ENCODE peak calls at places on chromosomes 16 and 17, in five cellular contexts. P is GM13977, I is Calu3, R is tibial artery, A is fibroblast of mammary gland. S is an unnamed sample.

GRCh38 chr17:15343749-15344148 is 2.4 kb upstream of the TEKT3 start:
- DNase-seq in P (no peak), I (no peak), R (no peak), A (peak; percentile 76), S (no peak)

GRCh38 chr16:63981639-63982038 is 1140.2 kb downstream of the CDH11 start:
- DNase-seq in P (no peak), I (no peak), R (no peak), A (no peak), S (no peak)

GRCh38 chr16:17260271-17260849 is 210.4 kb downstream of the XYLT1 start:
- DNase-seq in P (no peak), I (no peak), R (no peak), A (no peak), S (no peak)

GRCh38 chr17:80855196-80855967 is 136.3 kb upstream of the CHMP6 start:
- DNase-seq in P (no peak), I (no peak), R (no peak), A (no peak), S (no peak)

GRCh38 chr16:66516808-66517585 is 32.9 kb downstream of the TK2 start:
- DNase-seq in P (peak; percentile 95), I (peak; percentile 98), R (peak; percentile 98), A (peak; percentile 99), S (peak; percentile 100)

GRCh38 chr17:7043544-7044268 is at the start of gene SLC16A11:
- DNase-seq in P (peak; percentile 69), I (no peak), R (no peak), A (no peak), S (no peak)

GRCh38 chr16:71669926-71670536 is 44.0 kb downstream of the MARVELD3 start:
- DNase-seq in P (no peak), I (no peak), R (no peak), A (no peak), S (no peak)

GRCh38 chr17:83201206-83202001 is 122.0 kb downstream of the METRNL start:
- DNase-seq in P (no peak), I (no peak), R (peak; percentile 66), A (no peak), S (no peak)

GRCh38 chr17:18002171-18002570 is 29.5 kb downstream of the DRC3 start:
- DNase-seq in P (no peak), I (no peak), R (no peak), A (peak; percentile 61), S (no peak)

GRCh38 chr17:19533036-19533717 is 477 bp upstream of the SLC47A1 start:
- DNase-seq in P (no peak), I (no peak), R (no peak), A (no peak), S (no peak)

DNA sequence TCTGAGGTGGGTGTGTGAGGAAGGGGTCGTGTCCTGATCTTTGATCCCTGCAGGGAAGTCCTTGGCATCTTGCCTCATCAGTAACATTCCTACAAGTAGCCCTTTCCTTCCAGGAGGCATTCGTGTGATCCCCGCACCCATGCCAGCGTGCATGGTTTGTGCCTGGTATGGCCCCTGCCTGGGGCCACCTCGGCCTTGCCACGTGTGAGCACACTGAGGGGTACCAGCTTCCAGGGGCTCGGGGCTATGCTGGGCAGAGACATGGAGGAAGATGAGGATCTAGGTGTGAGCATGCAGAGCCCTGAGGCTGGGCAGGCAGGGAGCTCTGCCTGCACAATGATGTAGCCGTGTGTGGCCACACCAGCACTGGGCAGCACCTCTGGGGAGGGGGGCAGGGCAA is 6.0 kb downstream of the HSD3B7 start:
- DNase-seq in P (no peak), I (no peak), R (no peak), A (no peak), S (no peak)
- TF ChIP-seq CTCF in P (no peak), I (no peak), R (no peak), A (no peak), S (no peak)

GRCh38 chr16:67926181-67926742 is 5.4 kb downstream of the CTRL start:
- DNase-seq in P (no peak), I (no peak), R (peak; percentile 86), A (peak; percentile 65), S (peak; percentile 96)
- TF ChIP-seq CTCF in P (no peak), I (no peak), R (peak; percentile 47), A (no peak), S (peak; percentile 0)

GRCh38 chr16:88405325-88406060 is 22.7 kb downstream of the ZNF469 start:
- DNase-seq in P (no peak), I (no peak), R (peak; percentile 77), A (peak; percentile 77), S (no peak)

GRCh38 chr16:88404769-88405168 is 22.0 kb downstream of the ZNF469 start:
- DNase-seq in P (no peak), I (no peak), R (no peak), A (no peak), S (no peak)

GRCh38 chr16:88407042-88407420 is 24.3 kb downstream of the ZNF469 start:
- DNase-seq in P (no peak), I (no peak), R (no peak), A (no peak), S (no peak)

GRCh38 chr16:88407807-88408206 is 25.0 kb downstream of the ZNF469 start:
- DNase-seq in P (no peak), I (no peak), R (no peak), A (no peak), S (no peak)

DNA sequence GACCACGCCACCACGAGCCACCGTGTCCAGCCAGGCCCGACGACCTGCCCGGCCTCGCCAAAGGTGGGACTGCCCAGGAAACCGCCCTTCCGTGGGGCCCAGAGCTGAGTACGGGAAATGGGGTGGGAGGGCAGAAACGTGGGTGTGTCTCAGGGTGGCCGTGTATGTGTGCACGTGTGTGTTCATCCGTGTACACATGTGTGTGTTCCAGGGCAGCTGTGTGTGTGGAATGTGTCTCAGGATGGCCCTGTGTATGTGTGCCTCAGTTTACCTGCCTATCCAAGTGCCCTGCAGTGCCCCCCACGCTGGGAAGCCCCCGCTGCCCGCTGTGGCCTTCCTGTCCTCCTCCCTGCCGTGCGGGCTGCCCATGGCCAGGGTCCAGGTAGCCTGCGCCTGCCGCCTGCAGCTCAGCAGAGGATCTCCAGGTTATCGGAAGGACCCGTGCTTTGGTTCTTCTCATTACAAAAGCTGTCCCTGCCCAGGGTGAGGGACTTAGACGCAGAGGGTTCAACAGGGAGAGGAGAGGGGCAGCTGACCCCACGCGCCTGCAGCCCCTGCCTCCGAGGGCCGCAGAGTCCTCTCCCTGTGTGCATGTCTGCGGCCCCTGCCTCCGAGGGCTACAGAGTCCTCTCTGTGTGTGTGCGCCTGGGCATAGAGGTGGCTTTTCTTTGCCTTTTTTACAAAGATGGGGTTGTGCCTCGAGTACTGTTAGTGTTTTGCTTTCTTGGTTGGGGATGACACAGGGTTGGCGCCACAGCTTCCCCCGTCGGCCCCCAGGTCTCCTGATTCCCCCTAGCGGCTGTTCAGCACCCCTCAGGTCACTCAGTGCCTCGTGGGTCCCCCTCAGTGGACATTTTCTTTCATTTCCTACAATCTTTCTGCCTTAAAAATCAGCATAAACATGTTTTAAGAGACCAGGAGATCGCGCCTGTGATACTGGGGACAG is 23.6 kb downstream of the ZNF469 start:
- DNase-seq in P (no peak), I (no peak), R (no peak), A (no peak), S (no peak)
- TF ChIP-seq CTCF in P (no peak), I (no peak), R (no peak), A (peak; percentile 31), S (peak; percentile 18)

DNA sequence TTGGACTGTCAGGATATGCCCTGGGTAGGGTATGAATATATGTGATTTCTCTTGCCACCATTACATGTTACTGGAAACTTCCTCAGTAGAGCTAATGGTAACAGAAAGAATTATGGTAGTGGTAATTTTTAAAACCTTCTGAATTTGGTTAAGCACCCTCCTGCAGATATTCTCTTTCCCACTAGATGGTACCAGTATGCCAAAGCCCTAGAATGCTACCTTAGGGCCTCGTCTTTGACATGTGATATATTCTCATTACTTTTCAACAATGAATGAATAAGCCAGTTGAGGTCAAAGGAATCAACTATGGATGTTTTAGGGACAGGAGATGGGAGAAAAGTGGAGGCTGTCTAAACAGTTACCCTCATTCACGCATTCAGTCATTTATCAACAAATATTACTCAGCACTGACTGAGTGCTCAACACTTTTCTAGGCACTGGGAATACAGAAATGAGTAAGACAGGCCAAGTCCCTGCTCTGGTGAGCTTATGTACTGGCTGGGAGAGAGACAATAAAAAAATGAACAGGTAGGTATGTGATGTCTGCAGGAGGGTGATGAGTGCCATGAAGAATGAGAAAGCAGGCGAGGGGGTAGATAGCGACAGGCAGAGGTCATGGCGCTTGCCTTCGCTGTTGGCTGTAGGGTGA is 14.7 kb downstream of the CDH13 start:
- DNase-seq in P (no peak), I (no peak), R (no peak), A (peak; percentile 59), S (no peak)
- TF ChIP-seq CTCF in P (peak; percentile 42), I (no peak), R (peak; percentile 20), A (peak; percentile 58), S (no peak)

GRCh38 chr16:88807626-88808453 is 3.9 kb downstream of the APRT start:
- DNase-seq in P (no peak), I (no peak), R (peak; percentile 61), A (no peak), S (no peak)

GRCh38 chr16:88805340-88805715 is 1.7 kb downstream of the CDT1 start:
- DNase-seq in P (no peak), I (no peak), R (peak; percentile 66), A (no peak), S (no peak)

GRCh38 chr16:88806491-88807111 is 3.0 kb downstream of the CDT1 start:
- DNase-seq in P (no peak), I (no peak), R (peak; percentile 68), A (no peak), S (no peak)

GRCh38 chr16:88805887-88806393 is 2.4 kb downstream of the CDT1 start:
- DNase-seq in P (no peak), I (no peak), R (peak; percentile 65), A (no peak), S (no peak)

GRCh38 chr16:88807142-88807625 is 3.6 kb downstream of the CDT1 start:
- DNase-seq in P (no peak), I (no peak), R (peak; percentile 55), A (no peak), S (no peak)
- TF ChIP-seq CTCF in P (no peak), I (no peak), R (no peak), A (no peak), S (no peak)

S was measured in LNCaP clone FGC.